ENCODE peak calls at places on chromosomes 5 and 9, in four cellular contexts. F is dorsolateral prefrontal cortex, I is SJSA1, L is tibial nerve. K is an unnamed sample.

GRCh38 chr5:136620016-136620419 is 254.7 kb upstream of the TRPC7 start:
- DNase-seq in F (no peak), I (peak), L (no peak), K (no peak)

GRCh38 chr5:101364469-101364868 is 461.4 kb upstream of the ST8SIA4 start:
- DNase-seq in F (no peak), I (no peak), L (peak), K (no peak)

GRCh38 chr5:139795074-139796001 is at the start of gene PSD2:
- DNase-seq in F (peak), I (no peak), L (no peak), K (peak)

GRCh38 chr9:117224676-117225075 is 190.2 kb downstream of the ASTN2 start:
- DNase-seq in F (no peak), I (no peak), L (no peak), K (no peak)

GRCh38 chr5:39716532-39716971 is 291.8 kb upstream of the DAB2 start:
- DNase-seq in F (no peak), I (peak), L (peak), K (no peak)

GRCh38 chr9:3664044-3664443 is 138.2 kb upstream of the RFX3 start:
- DNase-seq in F (no peak), I (no peak), L (no peak), K (no peak)

GRCh38 chr5:5165541-5166002 is 25.4 kb downstream of the ADAMTS16 start:
- DNase-seq in F (no peak), I (peak), L (no peak), K (no peak)

GRCh38 chr5:177431317-177432142 is 5.1 kb downstream of the GRK6 start:
- DNase-seq in F (no peak), I (no peak), L (no peak), K (no peak)

GRCh38 chr9:105881654-105882349 is 187.5 kb downstream of the TMEM38B start:
- DNase-seq in F (peak), I (peak), L (peak), K (peak)

GRCh38 chr5:135491552-135492318 is 39.6 kb upstream of the TIFAB start:
- DNase-seq in F (no peak), I (no peak), L (no peak), K (no peak)

GRCh38 chr9:130501645-130502044 is 56.9 kb downstream of the ASS1 start:
- DNase-seq in F (no peak), I (no peak), L (no peak), K (no peak)

GRCh38 chr5:25181249-25181648 is 536.5 kb upstream of the CDH10 start:
- DNase-seq in F (no peak), I (no peak), L (no peak), K (no peak)

GRCh38 chr9:93843396-93843795 is 111.8 kb downstream of the BARX1 start:
- DNase-seq in F (no peak), I (no peak), L (no peak), K (no peak)

GRCh38 chr9:75071530-75072122 is 16.3 kb downstream of the NMRK1 start:
- DNase-seq in F (no peak), I (no peak), L (no peak), K (no peak)

GRCh38 chr9:93620041-93620506 is 43.7 kb downstream of the PHF2 start:
- DNase-seq in F (no peak), I (no peak), L (no peak), K (no peak)

GRCh38 chr5:164090358-164090757 is 584.9 kb downstream of the MAT2B start:
- DNase-seq in F (no peak), I (no peak), L (no peak), K (no peak)

GRCh38 chr5:126385509-126385908 is 37.7 kb upstream of the GRAMD2B start:
- DNase-seq in F (no peak), I (peak), L (no peak), K (no peak)

GRCh38 chr5:56608216-56608925 is 207.0 kb upstream of the MAP3K1 start:
- DNase-seq in F (no peak), I (no peak), L (no peak), K (no peak)

GRCh38 chr5:1227669-1228068 is 2.5 kb downstream of the SLC6A18 start:
- DNase-seq in F (no peak), I (no peak), L (no peak), K (no peak)

GRCh38 chr9:81080900-81081299 is 608.4 kb downstream of the TLE1 start:
- DNase-seq in F (no peak), I (no peak), L (no peak), K (no peak)

GRCh38 chr9:82284758-82285157 is 296.2 kb downstream of the SPATA31D1 start:
- DNase-seq in F (no peak), I (no peak), L (no peak), K (no peak)

GRCh38 chr9:87569008-87569908 is 71.6 kb downstream of the DAPK1 start:
- DNase-seq in F (no peak), I (no peak), L (no peak), K (no peak)

GRCh38 chr5:165187815-165188214 is 1682.4 kb downstream of the MAT2B start:
- DNase-seq in F (no peak), I (no peak), L (no peak), K (no peak)

GRCh38 chr9:37026085-37026935 is 7.8 kb downstream of the PAX5 start:
- DNase-seq in F (no peak), I (no peak), L (no peak), K (no peak)

GRCh38 chr5:74406844-74407243 is 233.7 kb downstream of the ENC1 start:
- DNase-seq in F (no peak), I (no peak), L (peak), K (no peak)

GRCh38 chr5:74404574-74405310 is 235.8 kb downstream of the ENC1 start:
- DNase-seq in F (no peak), I (no peak), L (peak), K (no peak)

GRCh38 chr5:74409166-74409706 is 231.3 kb downstream of the ENC1 start:
- DNase-seq in F (no peak), I (no peak), L (no peak), K (no peak)

GRCh38 chr5:74409737-74410136 is 230.8 kb downstream of the ENC1 start:
- DNase-seq in F (no peak), I (no peak), L (no peak), K (no peak)

GRCh38 chr5:74408150-74409043 is 232.1 kb downstream of the ENC1 start:
- DNase-seq in F (no peak), I (no peak), L (no peak), K (no peak)
- H3K27ac ChIP-seq in F (no peak), I (no peak), L (no peak), K (no peak)

DNA sequence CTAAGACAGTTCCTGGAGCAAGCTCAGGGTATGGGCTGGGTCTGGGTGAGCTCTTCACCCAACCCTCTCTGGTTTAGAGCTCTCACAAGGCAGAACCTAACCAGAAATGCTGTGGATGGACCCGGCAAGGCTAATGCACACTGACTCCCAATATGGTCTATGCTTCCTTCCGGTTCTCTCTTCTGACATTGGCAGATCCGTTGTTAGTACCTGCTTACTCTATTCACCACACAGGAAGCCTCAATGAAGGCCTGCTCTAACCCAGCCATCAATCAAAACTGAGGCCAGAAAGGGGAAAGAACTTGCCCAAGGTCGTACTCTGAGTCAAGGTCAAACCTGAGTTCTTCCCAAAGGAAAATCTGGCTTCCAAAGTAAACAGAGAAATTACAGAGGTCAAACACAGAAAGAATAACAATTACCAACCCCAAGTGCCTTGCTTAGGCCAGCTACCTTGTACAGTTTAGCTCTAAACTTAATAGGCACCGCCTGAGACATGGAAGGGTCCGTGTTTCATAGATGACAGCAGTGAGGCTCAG is 46.0 kb upstream of the AKNA start:
- DNase-seq in F (no peak), I (no peak), L (no peak), K (no peak)
- H3K27ac ChIP-seq in F (no peak), I (no peak), L (no peak), K (no peak)

GRCh38 chr5:68343421-68343826 is 127.9 kb downstream of the PIK3R1 start:
- DNase-seq in F (peak), I (no peak), L (peak), K (no peak)
- H3K27ac ChIP-seq in F (no peak), I (no peak), L (no peak), K (no peak)

GRCh38 chr5:138743506-138743905 is 9.7 kb upstream of the CTNNA1 start:
- DNase-seq in F (no peak), I (no peak), L (no peak), K (no peak)
- H3K27ac ChIP-seq in F (no peak), I (no peak), L (no peak), K (no peak)

GRCh38 chr5:60519372-60519771 is 180.6 kb downstream of the DEPDC1B start:
- DNase-seq in F (no peak), I (no peak), L (no peak), K (no peak)

GRCh38 chr5:60514152-60514551 is 185.8 kb downstream of the DEPDC1B start:
- DNase-seq in F (no peak), I (no peak), L (no peak), K (no peak)

GRCh38 chr5:60517850-60518249 is 182.1 kb downstream of the DEPDC1B start:
- DNase-seq in F (no peak), I (no peak), L (no peak), K (no peak)

GRCh38 chr5:60516688-60517087 is 183.3 kb downstream of the DEPDC1B start:
- DNase-seq in F (no peak), I (no peak), L (no peak), K (no peak)

DNA sequence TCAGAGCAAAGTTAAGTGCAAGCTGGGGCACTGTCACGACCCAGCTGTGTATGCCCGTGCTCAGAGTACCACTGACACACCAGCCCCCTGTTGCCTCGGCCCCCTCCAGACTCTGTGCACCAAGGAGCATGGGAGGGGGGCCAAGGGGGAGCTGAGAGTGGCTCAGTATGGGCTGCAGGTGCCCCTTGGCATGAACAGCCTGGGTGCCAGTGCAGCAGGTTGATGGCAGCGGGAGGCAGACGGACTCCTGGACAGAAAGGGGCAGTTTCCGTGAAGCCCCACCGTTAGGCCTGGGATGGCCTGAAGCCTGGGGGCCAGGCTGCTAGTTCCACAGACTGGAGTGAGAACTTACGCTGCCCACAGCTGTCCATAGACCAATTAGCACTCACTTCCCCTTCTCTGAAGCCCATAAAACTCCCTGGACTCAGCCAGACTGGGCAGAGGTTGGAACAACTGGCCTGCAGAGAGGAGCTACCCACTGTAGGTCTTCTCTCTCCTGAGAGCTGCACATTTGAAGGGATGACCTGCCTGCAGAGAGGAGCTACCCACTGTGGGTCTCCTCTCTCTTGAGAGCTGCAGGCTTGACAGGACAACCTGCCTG is 182.8 kb downstream of the DEPDC1B start:
- DNase-seq in F (no peak), I (no peak), L (no peak), K (no peak)
- H3K27ac ChIP-seq in F (no peak), I (no peak), L (no peak), K (no peak)

GRCh38 chr9:33179298-33179697 is 12.2 kb upstream of the B4GALT1 start:
- DNase-seq in F (no peak), I (no peak), L (no peak), K (no peak)
- H3K27ac ChIP-seq in F (no peak), I (no peak), L (no peak), K (no peak)

DNA sequence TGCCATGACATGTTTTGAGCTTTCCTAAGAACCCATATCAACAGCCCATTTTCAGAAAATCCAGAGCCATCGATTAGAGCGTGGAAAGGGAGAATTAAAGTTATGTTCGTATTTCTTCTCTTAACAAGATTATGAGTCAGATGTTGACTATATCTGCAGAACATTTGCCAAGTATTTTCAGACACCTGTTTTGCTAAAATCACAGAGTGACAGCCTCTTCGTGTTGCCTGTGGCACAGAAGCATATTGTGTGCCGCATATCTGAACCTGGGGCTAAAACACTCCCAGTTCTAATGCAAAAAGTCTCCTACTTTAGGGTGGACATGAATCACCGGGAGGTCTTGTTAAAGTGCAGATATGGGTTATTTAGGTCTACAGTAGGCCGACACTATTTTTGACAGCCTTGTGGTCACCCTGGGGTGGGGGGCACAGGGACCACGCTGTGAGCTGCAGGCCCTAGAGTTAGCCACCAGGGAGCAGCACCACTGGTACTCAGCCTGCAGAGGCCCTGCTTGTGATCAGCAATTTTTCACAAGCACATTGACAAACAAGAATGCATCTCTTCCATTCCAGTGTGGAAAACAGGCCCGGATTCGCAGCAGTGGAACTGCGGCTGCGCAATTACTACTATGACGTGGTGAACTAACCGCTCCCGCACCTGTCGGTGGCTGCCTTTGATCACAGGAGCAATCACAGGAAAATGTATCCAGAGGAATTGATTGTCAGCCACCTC is 93.5 kb downstream of the SYK start:
- DNase-seq in F (no peak), I (no peak), L (no peak), K (no peak)
- H3K27ac ChIP-seq in F (no peak), I (no peak), L (no peak), K (no peak)

GRCh38 chr5:154881986-154882385 is 23.6 kb downstream of the CNOT8 start:
- DNase-seq in F (no peak), I (no peak), L (no peak), K (no peak)
- H3K27ac ChIP-seq in F (peak), I (no peak), L (no peak), K (no peak)

GRCh38 chr5:62308439-62308838 is 2.4 kb downstream of the KIF2A start:
- DNase-seq in F (no peak), I (no peak), L (no peak), K (no peak)
- H3K27ac ChIP-seq in F (no peak), I (no peak), L (no peak), K (no peak)

K was measured in substantia nigra.